ENCODE peak calls at places on chromosomes 13 and 19, in seven cellular contexts. One of them, this sample, is unnamed.

GRCh38 chr19:55255618-55256423 is 3.0 kb downstream of the PPP6R1 start:
- DNase-seq in islet precursor cell: no peak
- DNase-seq in brain microvascular endothelial cell: peak; percentile 15
- DNase-seq in left ventricle myocardium inferior: no peak
- DNase-seq in posterior cingulate gyrus: no peak
- DNase-seq in kidney tubule cell: peak; percentile 79
- DNase-seq in CD8-positive, alpha-beta memory T cell: peak; percentile 37
- DNase-seq in this sample: no peak

GRCh38 chr13:48315981-48316380 is 12.4 kb downstream of the RB1 start:
- DNase-seq in islet precursor cell: no peak
- DNase-seq in brain microvascular endothelial cell: no peak
- DNase-seq in left ventricle myocardium inferior: peak; percentile 15
- DNase-seq in posterior cingulate gyrus: no peak
- DNase-seq in kidney tubule cell: no peak
- DNase-seq in CD8-positive, alpha-beta memory T cell: no peak
- DNase-seq in this sample: no peak

GRCh38 chr13:40974460-40975407 is 44.4 kb downstream of the ELF1 start:
- DNase-seq in islet precursor cell: peak; percentile 54
- DNase-seq in brain microvascular endothelial cell: peak; percentile 50
- DNase-seq in left ventricle myocardium inferior: no peak
- DNase-seq in posterior cingulate gyrus: no peak
- DNase-seq in kidney tubule cell: peak; percentile 88
- DNase-seq in CD8-positive, alpha-beta memory T cell: peak; percentile 50
- DNase-seq in this sample: no peak

GRCh38 chr19:46659151-46660007 is 1.6 kb downstream of the DACT3 start:
- DNase-seq in islet precursor cell: peak; percentile 82
- DNase-seq in brain microvascular endothelial cell: no peak
- DNase-seq in left ventricle myocardium inferior: no peak
- DNase-seq in posterior cingulate gyrus: peak; percentile 55
- DNase-seq in kidney tubule cell: no peak
- DNase-seq in CD8-positive, alpha-beta memory T cell: no peak
- DNase-seq in this sample: no peak

GRCh38 chr19:37817180-37817911 is 38.0 kb upstream of the ZNF573 start:
- DNase-seq in islet precursor cell: peak; percentile 78
- DNase-seq in brain microvascular endothelial cell: peak; percentile 34
- DNase-seq in left ventricle myocardium inferior: peak; percentile 86
- DNase-seq in posterior cingulate gyrus: peak; percentile 81
- DNase-seq in kidney tubule cell: peak; percentile 72
- DNase-seq in CD8-positive, alpha-beta memory T cell: peak; percentile 38
- DNase-seq in this sample: peak; percentile 90

GRCh38 chr19:10295305-10295846 is 5.6 kb downstream of the ICAM5 start:
- DNase-seq in islet precursor cell: no peak
- DNase-seq in brain microvascular endothelial cell: no peak
- DNase-seq in left ventricle myocardium inferior: no peak
- DNase-seq in posterior cingulate gyrus: no peak
- DNase-seq in kidney tubule cell: no peak
- DNase-seq in CD8-positive, alpha-beta memory T cell: peak; percentile 70
- DNase-seq in this sample: peak; percentile 83

GRCh38 chr13:19845758-19846157 is 17.7 kb downstream of the ZMYM5 start:
- DNase-seq in islet precursor cell: peak; percentile 65
- DNase-seq in brain microvascular endothelial cell: peak; percentile 96
- DNase-seq in left ventricle myocardium inferior: no peak
- DNase-seq in posterior cingulate gyrus: no peak
- DNase-seq in kidney tubule cell: peak; percentile 91
- DNase-seq in CD8-positive, alpha-beta memory T cell: no peak
- DNase-seq in this sample: no peak

GRCh38 chr19:16285769-16286564 is 38.7 kb upstream of the KLF2 start:
- DNase-seq in islet precursor cell: no peak
- DNase-seq in brain microvascular endothelial cell: no peak
- DNase-seq in left ventricle myocardium inferior: no peak
- DNase-seq in posterior cingulate gyrus: peak; percentile 41
- DNase-seq in kidney tubule cell: no peak
- DNase-seq in CD8-positive, alpha-beta memory T cell: no peak
- DNase-seq in this sample: no peak

GRCh38 chr19:35213678-35214632 is 14.6 kb downstream of the FAM187B start:
- DNase-seq in islet precursor cell: peak; percentile 56
- DNase-seq in brain microvascular endothelial cell: peak; percentile 77
- DNase-seq in left ventricle myocardium inferior: peak; percentile 35
- DNase-seq in posterior cingulate gyrus: no peak
- DNase-seq in kidney tubule cell: peak; percentile 88
- DNase-seq in CD8-positive, alpha-beta memory T cell: peak; percentile 92
- DNase-seq in this sample: no peak

GRCh38 chr19:40617961-40618360 is 16.8 kb downstream of the LTBP4 start:
- DNase-seq in islet precursor cell: no peak
- DNase-seq in brain microvascular endothelial cell: no peak
- DNase-seq in left ventricle myocardium inferior: no peak
- DNase-seq in posterior cingulate gyrus: no peak
- DNase-seq in kidney tubule cell: no peak
- DNase-seq in CD8-positive, alpha-beta memory T cell: no peak
- DNase-seq in this sample: no peak

GRCh38 chr19:2479556-2480194 is 3.7 kb downstream of the GADD45B start:
- DNase-seq in islet precursor cell: peak; percentile 67
- DNase-seq in brain microvascular endothelial cell: peak; percentile 51
- DNase-seq in left ventricle myocardium inferior: no peak
- DNase-seq in posterior cingulate gyrus: no peak
- DNase-seq in kidney tubule cell: no peak
- DNase-seq in CD8-positive, alpha-beta memory T cell: no peak
- DNase-seq in this sample: peak; percentile 62

GRCh38 chr13:26469602-26470001 is 87.9 kb upstream of the WASF3 start:
- DNase-seq in islet precursor cell: no peak
- DNase-seq in brain microvascular endothelial cell: no peak
- DNase-seq in left ventricle myocardium inferior: no peak
- DNase-seq in posterior cingulate gyrus: no peak
- DNase-seq in kidney tubule cell: no peak
- DNase-seq in CD8-positive, alpha-beta memory T cell: no peak
- DNase-seq in this sample: no peak

GRCh38 chr19:49704888-49705642 is 14.1 kb downstream of the CPT1C start:
- DNase-seq in islet precursor cell: no peak
- DNase-seq in brain microvascular endothelial cell: no peak
- DNase-seq in left ventricle myocardium inferior: no peak
- DNase-seq in posterior cingulate gyrus: no peak
- DNase-seq in kidney tubule cell: no peak
- DNase-seq in CD8-positive, alpha-beta memory T cell: no peak
- DNase-seq in this sample: no peak

GRCh38 chr19:39613597-39613996 is 11.3 kb downstream of the LGALS13 start:
- DNase-seq in islet precursor cell: no peak
- DNase-seq in brain microvascular endothelial cell: no peak
- DNase-seq in left ventricle myocardium inferior: no peak
- DNase-seq in posterior cingulate gyrus: no peak
- DNase-seq in kidney tubule cell: no peak
- DNase-seq in CD8-positive, alpha-beta memory T cell: no peak
- DNase-seq in this sample: no peak

GRCh38 chr19:31641591-31641990 is 292.4 kb upstream of the TSHZ3 start:
- DNase-seq in islet precursor cell: no peak
- DNase-seq in brain microvascular endothelial cell: peak; percentile 18
- DNase-seq in left ventricle myocardium inferior: no peak
- DNase-seq in posterior cingulate gyrus: no peak
- DNase-seq in kidney tubule cell: no peak
- DNase-seq in CD8-positive, alpha-beta memory T cell: no peak
- DNase-seq in this sample: no peak

GRCh38 chr13:71260246-71260645 is 606.8 kb downstream of the DACH1 start:
- DNase-seq in islet precursor cell: no peak
- DNase-seq in brain microvascular endothelial cell: no peak
- DNase-seq in left ventricle myocardium inferior: no peak
- DNase-seq in posterior cingulate gyrus: no peak
- DNase-seq in kidney tubule cell: no peak
- DNase-seq in CD8-positive, alpha-beta memory T cell: no peak
- DNase-seq in this sample: no peak

GRCh38 chr13:28657784-28658538 is 969 bp upstream of the POMP start:
- DNase-seq in islet precursor cell: no peak
- DNase-seq in brain microvascular endothelial cell: no peak
- DNase-seq in left ventricle myocardium inferior: no peak
- DNase-seq in posterior cingulate gyrus: no peak
- DNase-seq in kidney tubule cell: peak; percentile 8
- DNase-seq in CD8-positive, alpha-beta memory T cell: no peak
- DNase-seq in this sample: no peak